ENCODE peak calls at places on chromosomes 3 and 15, in nine cellular contexts. N is activated CD4-positive, CD25-positive, alpha-beta regulatory T cell; C is M059J; A is lower lobe of right lung; Z is stimulated activated CD4-positive, alpha-beta T cell treated with anti-CD3 and anti-CD28 coated beads, Interleukin-2, amount 100 ng/mL, for 48 hours; L is HTR-8/SVneo; V is skeletal muscle cell; J is endothelial cell; S is T-helper 2 cell. F is an unnamed sample.

GRCh38 chr3:149325581-149325980 is 7.9 kb downstream of the TM4SF18 start:
- DNase-seq in Z (no peak), V (no peak), A (no peak), C (no peak), L (no peak), N (no peak), S (no peak), J (no peak), F (no peak)

GRCh38 chr3:52143616-52144015 is 10.6 kb downstream of the POC1A start:
- DNase-seq in V (no peak), Z (no peak), S (no peak), N (no peak), C (no peak), A (no peak), J (no peak), L (no peak), F (no peak)

GRCh38 chr3:67462185-67462584 is 192.2 kb downstream of the SUCLG2 start:
- DNase-seq in L (no peak), S (no peak), C (peak; percentile 0), J (no peak), V (no peak), A (no peak), N (no peak), Z (no peak), F (no peak)

GRCh38 chr15:79562538-79563298 is 130.6 kb downstream of the MINAR1 start:
- DNase-seq in C (peak; percentile 7), J (no peak), A (no peak), N (no peak), Z (no peak), S (no peak), L (no peak), V (no peak), F (no peak)

GRCh38 chr3:190644766-190645165 is 130.9 kb downstream of the IL1RAP start:
- DNase-seq in A (no peak), Z (no peak), S (no peak), V (peak; percentile 68), C (no peak), L (no peak), N (no peak), J (no peak), F (no peak)

GRCh38 chr3:4821975-4822374 is 157.3 kb upstream of the BHLHE40 start:
- DNase-seq in V (no peak), L (no peak), C (no peak), J (no peak), N (no peak), S (peak; percentile 97), A (no peak), Z (peak; percentile 55), F (no peak)

GRCh38 chr3:130081371-130081881 is at the start of gene ALG1L2:
- DNase-seq in L (no peak), S (no peak), J (peak; percentile 58), N (no peak), A (no peak), Z (no peak), V (no peak), C (no peak), F (peak; percentile 20)

GRCh38 chr3:123392871-123393620 is 55.8 kb downstream of the ADCY5 start:
- DNase-seq in A (no peak), S (no peak), V (no peak), L (no peak), Z (no peak), J (no peak), N (no peak), C (no peak), F (no peak)